ENCODE peak calls at places on chromosomes 4 and X, in four cellular contexts. One of them, this sample, is unnamed.

GRCh38 chr4:138021116-138021820 is 220.9 kb downstream of the SLC7A11 start:
- DNase-seq in AG10803: peak; percentile 45
- DNase-seq in endothelial cell: no peak
- DNase-seq in substantia nigra: no peak
- DNase-seq in this sample: no peak

GRCh38 chr4:4284827-4285618 is 4.9 kb downstream of the LYAR start:
- DNase-seq in AG10803: peak; percentile 3
- DNase-seq in endothelial cell: no peak
- DNase-seq in substantia nigra: no peak
- DNase-seq in this sample: no peak

GRCh38 chr4:124030038-124030638 is 633.5 kb downstream of the SPRY1 start:
- DNase-seq in AG10803: peak; percentile 47
- DNase-seq in endothelial cell: no peak
- DNase-seq in substantia nigra: no peak
- DNase-seq in this sample: no peak

GRCh38 chrX:109299091-109299490 is 182.8 kb downstream of the GUCY2F start:
- DNase-seq in AG10803: peak; percentile 0
- DNase-seq in endothelial cell: no peak
- DNase-seq in substantia nigra: no peak
- DNase-seq in this sample: no peak

GRCh38 chr4:5041609-5042234 is 9.6 kb upstream of the STK32B start:
- DNase-seq in AG10803: no peak
- DNase-seq in endothelial cell: no peak
- DNase-seq in substantia nigra: no peak
- DNase-seq in this sample: no peak

GRCh38 chr4:78121338-78121904 is 64.3 kb downstream of the FRAS1 start:
- DNase-seq in AG10803: no peak
- DNase-seq in endothelial cell: no peak
- DNase-seq in substantia nigra: no peak
- DNase-seq in this sample: no peak

GRCh38 chr4:30461218-30461617 is 259.0 kb upstream of the PCDH7 start:
- DNase-seq in AG10803: no peak
- DNase-seq in endothelial cell: no peak
- DNase-seq in substantia nigra: no peak
- DNase-seq in this sample: no peak

GRCh38 chr4:77022581-77023133 is 53.1 kb downstream of the CCNI start:
- DNase-seq in AG10803: peak; percentile 93
- DNase-seq in endothelial cell: peak; percentile 56
- DNase-seq in substantia nigra: no peak
- DNase-seq in this sample: no peak

GRCh38 chr4:25104561-25104960 is 55.7 kb downstream of the SEPSECS start:
- DNase-seq in AG10803: no peak
- DNase-seq in endothelial cell: no peak
- DNase-seq in substantia nigra: no peak
- DNase-seq in this sample: no peak

GRCh38 chr4:180909279-180909678 is 1333.9 kb upstream of the TENM3 start:
- DNase-seq in AG10803: peak; percentile 23
- DNase-seq in endothelial cell: no peak
- DNase-seq in substantia nigra: no peak
- DNase-seq in this sample: no peak

GRCh38 chr4:68249434-68249833 is 3.9 kb upstream of the TMPRSS11B start:
- DNase-seq in AG10803: no peak
- DNase-seq in endothelial cell: no peak
- DNase-seq in substantia nigra: no peak
- DNase-seq in this sample: no peak

GRCh38 chr4:100100985-100101384 is 89.3 kb downstream of the DDIT4L start:
- DNase-seq in AG10803: no peak
- DNase-seq in endothelial cell: no peak
- DNase-seq in substantia nigra: no peak
- DNase-seq in this sample: no peak

GRCh38 chrX:68018248-68019203 is 414.8 kb downstream of the OPHN1 start:
- DNase-seq in AG10803: peak; percentile 46
- DNase-seq in endothelial cell: peak; percentile 22
- DNase-seq in substantia nigra: no peak
- DNase-seq in this sample: no peak

GRCh38 chr4:139563515-139563914 is 7.5 kb upstream of the SETD7 start:
- DNase-seq in AG10803: peak; percentile 58
- DNase-seq in endothelial cell: no peak
- DNase-seq in substantia nigra: no peak
- DNase-seq in this sample: no peak

GRCh38 chr4:37685211-37685725 is 908 bp downstream of the RELL1 start:
- DNase-seq in AG10803: peak; percentile 82
- DNase-seq in endothelial cell: no peak
- DNase-seq in substantia nigra: no peak
- DNase-seq in this sample: no peak

GRCh38 chrX:17616936-17617335 is 120.4 kb upstream of the SCML1 start:
- DNase-seq in AG10803: no peak
- DNase-seq in endothelial cell: no peak
- DNase-seq in substantia nigra: no peak
- DNase-seq in this sample: no peak

GRCh38 chr4:119939066-119939995 is 127.3 kb downstream of the MAD2L1 start:
- DNase-seq in AG10803: no peak
- DNase-seq in endothelial cell: no peak
- DNase-seq in substantia nigra: no peak
- DNase-seq in this sample: no peak

GRCh38 chrX:136065044-136065671 is 79.9 kb downstream of the SLC9A6 start:
- DNase-seq in AG10803: peak; percentile 47
- DNase-seq in endothelial cell: no peak
- DNase-seq in substantia nigra: no peak
- DNase-seq in this sample: no peak

GRCh38 chr4:8156617-8157016 is 2.0 kb downstream of the ABLIM2 start:
- DNase-seq in AG10803: no peak
- DNase-seq in endothelial cell: no peak
- DNase-seq in substantia nigra: no peak
- DNase-seq in this sample: no peak

GRCh38 chr4:57094482-57095223 is 15.5 kb downstream of the IGFBP7 start:
- DNase-seq in AG10803: peak; percentile 58
- DNase-seq in endothelial cell: no peak
- DNase-seq in substantia nigra: no peak
- DNase-seq in this sample: no peak